ENCODE peak calls at places on chromosomes 3 and 15, in six cellular contexts. C is cardiac muscle cell, P is psoas muscle, K is osteoblast, T is neuronal stem cell, Z is sigmoid colon. F is an unnamed sample. For H3K36me3 and H3K4me1, the result is how much of the 10 kb centered on the place peaks cover.

GRCh38 chr3:48595526-48596121 is 495 bp upstream of the COL7A1 start:
- DNase-seq in C (no peak), P (peak), K (peak), T (no peak), Z (no peak), F (peak)

GRCh38 chr3:157115069-157116006 is 44.6 kb downstream of the CCNL1 start:
- DNase-seq in C (peak), P (no peak), K (no peak), T (peak), Z (no peak), F (no peak)

GRCh38 chr3:159128628-159129027 is 326.8 kb downstream of the MFSD1 start:
- DNase-seq in C (no peak), P (no peak), K (peak), T (no peak), Z (no peak), F (no peak)

GRCh38 chr15:62088361-62088693 is 21.6 kb downstream of the C2CD4A start:
- DNase-seq in C (no peak), P (no peak), K (peak), T (no peak), Z (no peak), F (no peak)

GRCh38 chr3:4406746-4407568 is 60.1 kb downstream of the SUMF1 start:
- DNase-seq in C (no peak), P (no peak), K (no peak), T (no peak), Z (no peak), F (no peak)

GRCh38 chr3:133168025-133168401 is 129.8 kb downstream of the TMEM108 start:
- DNase-seq in C (no peak), P (no peak), K (no peak), T (no peak), Z (no peak), F (no peak)

GRCh38 chr15:92829875-92830274 is 70.2 kb upstream of the CHD2 start:
- DNase-seq in C (no peak), P (no peak), K (no peak), T (no peak), Z (no peak), F (no peak)

GRCh38 chr15:28123408-28124023 is 24.4 kb upstream of the OCA2 start:
- DNase-seq in C (peak), P (peak), K (peak), T (peak), Z (no peak), F (peak)

GRCh38 chr15:23645379-23646164 is 2.1 kb downstream of the MAGEL2 start:
- DNase-seq in C (peak), P (no peak), K (peak), T (no peak), Z (no peak), F (no peak)

DNA sequence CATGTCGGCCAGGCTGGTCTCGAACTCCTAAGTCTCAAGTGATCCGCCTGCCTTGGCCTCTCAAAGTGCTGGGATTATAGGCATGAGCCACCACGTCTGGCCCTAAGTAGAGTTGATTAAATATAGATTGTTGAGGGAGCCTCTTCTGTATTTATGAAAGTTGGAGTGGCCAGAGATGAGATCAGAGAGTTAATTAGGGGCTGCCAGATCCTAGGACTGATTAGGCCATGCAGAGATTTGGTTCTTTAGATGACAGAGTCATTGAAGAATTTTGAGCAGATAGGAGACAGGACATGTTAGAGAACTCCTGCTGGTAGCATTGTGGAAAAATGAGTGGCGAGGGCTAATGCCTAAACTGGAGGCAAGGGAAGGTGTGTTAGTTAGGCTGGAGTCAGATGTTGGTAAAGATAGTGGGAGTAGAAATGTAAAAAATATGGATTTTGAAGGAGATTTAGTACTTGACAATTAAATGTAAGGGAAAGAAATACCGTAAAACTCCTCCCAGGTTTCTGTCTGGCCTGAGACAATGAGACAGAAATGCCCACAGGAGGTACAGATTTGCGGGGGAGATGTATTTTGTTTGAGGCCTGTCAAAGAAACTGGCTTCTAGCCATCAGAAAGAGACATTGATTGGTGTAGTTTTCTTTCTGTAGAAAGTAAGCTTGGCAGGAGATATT is 23.4 kb downstream of the SACM1L start:
- DNase-seq in C (no peak), P (no peak), K (peak), T (no peak), Z (no peak), F (no peak)
- H3K36me3 ChIP-seq in C (half or more), P (under half), K (under half), T (half or more), Z (half or more), F (under half)

DNA sequence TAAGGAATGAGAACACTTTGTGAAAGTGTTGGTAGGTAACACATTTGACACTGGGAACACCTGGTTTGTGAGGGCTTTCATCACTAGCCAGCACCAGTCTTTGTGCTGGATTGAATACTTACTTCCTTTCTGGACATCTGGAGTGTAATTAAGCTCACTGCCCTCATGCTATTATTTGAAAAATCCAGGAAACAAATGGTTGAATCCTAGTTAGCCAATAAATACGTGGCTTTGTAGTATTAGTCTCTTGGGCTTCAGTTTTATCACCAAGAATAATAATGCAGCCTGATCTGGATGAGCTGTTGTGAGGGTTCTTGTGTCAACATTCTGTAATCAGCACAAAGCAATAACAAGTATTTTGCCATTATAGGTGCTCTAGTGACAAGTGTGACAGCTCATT is 12.9 kb downstream of the CCDC80 start:
- DNase-seq in C (no peak), P (no peak), K (no peak), T (no peak), Z (no peak), F (no peak)
- H3K4me1 ChIP-seq in C (half or more), P (under half), K (half or more), T (under half), Z (under half), F (under half)

GRCh38 chr3:43728476-43728875 is 37.7 kb downstream of the ABHD5 start:
- DNase-seq in C (no peak), P (no peak), K (no peak), T (no peak), Z (no peak), F (no peak)
- H3K36me3 ChIP-seq in C (under half), P (under half), K (under half), T (under half), Z (under half), F (under half)

GRCh38 chr15:71447328-71448250 is 332.3 kb downstream of the THSD4 start:
- DNase-seq in C (no peak), P (no peak), K (no peak), T (no peak), Z (no peak), F (no peak)

GRCh38 chr15:71440479-71441071 is 325.3 kb downstream of the THSD4 start:
- DNase-seq in C (peak), P (no peak), K (peak), T (no peak), Z (no peak), F (no peak)

GRCh38 chr15:71444032-71444810 is 328.9 kb downstream of the THSD4 start:
- DNase-seq in C (no peak), P (no peak), K (no peak), T (no peak), Z (no peak), F (no peak)

GRCh38 chr15:71444866-71445590 is 329.8 kb downstream of the THSD4 start:
- DNase-seq in C (peak), P (no peak), K (peak), T (no peak), Z (no peak), F (no peak)

GRCh38 chr15:71443538-71443937 is 328.3 kb downstream of the THSD4 start:
- DNase-seq in C (peak), P (peak), K (no peak), T (peak), Z (no peak), F (no peak)
- H3K4me1 ChIP-seq in C (under half), P (under half), K (under half), T (under half), Z (under half), F (under half)

GRCh38 chr3:12900885-12901411 is 59.6 kb upstream of the RPL32 start:
- DNase-seq in C (no peak), P (peak), K (peak), T (no peak), Z (no peak), F (peak)

GRCh38 chr3:12903881-12904280 is 62.5 kb upstream of the RPL32 start:
- DNase-seq in C (no peak), P (peak), K (peak), T (no peak), Z (no peak), F (peak)

GRCh38 chr3:12902181-12902999 is 61.0 kb upstream of the RPL32 start:
- DNase-seq in C (no peak), P (peak), K (peak), T (no peak), Z (no peak), F (peak)

GRCh38 chr3:12903000-12903800 is 61.8 kb upstream of the RPL32 start:
- DNase-seq in C (no peak), P (peak), K (peak), T (no peak), Z (no peak), F (peak)

GRCh38 chr3:12901631-12902045 is 60.3 kb upstream of the RPL32 start:
- DNase-seq in C (no peak), P (peak), K (peak), T (no peak), Z (no peak), F (peak)
- H3K36me3 ChIP-seq in C (under half), P (under half), K (under half), T (half or more), Z (half or more), F (under half)

F was measured in kidney.